ENCODE peak calls at places on chromosomes 13 and 19, in four cellular contexts. K is fibroblast of lung, G is A549, L is lung. B is an unnamed sample.
A peak's percentile ranks its signal among the peaks of the same experiment; 100 is the strongest.

GRCh38 chr19:47280183-47280797 is 5.6 kb downstream of the INAFM1 start:
- DNase-seq in K (no peak), G (peak; percentile 76), L (no peak), B (no peak)

GRCh38 chr19:13103961-13104847 is 1.5 kb upstream of the LYL1 start:
- DNase-seq in K (no peak), G (no peak), L (peak; percentile 60), B (no peak)

GRCh38 chr19:4206818-4207484 is 22.4 kb upstream of the EBI3 start:
- DNase-seq in K (peak; percentile 14), G (peak; percentile 82), L (no peak), B (no peak)

GRCh38 chr19:33270769-33271168 is 31.6 kb downstream of the CEBPA start:
- DNase-seq in K (no peak), G (no peak), L (no peak), B (no peak)

GRCh38 chr19:49114630-49115363 is 627 bp downstream of the LIN7B start:
- DNase-seq in K (peak; percentile 55), G (no peak), L (peak; percentile 64), B (no peak)

GRCh38 chr13:92460479-92460878 is 766.1 kb upstream of the GPC6 start:
- DNase-seq in K (peak; percentile 20), G (no peak), L (no peak), B (no peak)

GRCh38 chr13:109333893-109334651 is 452.3 kb downstream of the IRS2 start:
- DNase-seq in K (no peak), G (no peak), L (no peak), B (no peak)

GRCh38 chr19:794989-795658 is 2.1 kb upstream of the PTBP1 start:
- DNase-seq in K (no peak), G (no peak), L (no peak), B (no peak)

GRCh38 chr19:16325671-16326400 is 1.2 kb downstream of the KLF2 start:
- DNase-seq in K (peak; percentile 33), G (peak; percentile 43), L (peak; percentile 57), B (no peak)

GRCh38 chr19:31314849-31315620 is 34.2 kb downstream of the TSHZ3 start:
- DNase-seq in K (no peak), G (peak; percentile 20), L (no peak), B (no peak)
- H3K27ac ChIP-seq in K (no peak overlapping the region), G (no peak overlapping the region), L (no peak overlapping the region), B (no peak overlapping the region)

DNA sequence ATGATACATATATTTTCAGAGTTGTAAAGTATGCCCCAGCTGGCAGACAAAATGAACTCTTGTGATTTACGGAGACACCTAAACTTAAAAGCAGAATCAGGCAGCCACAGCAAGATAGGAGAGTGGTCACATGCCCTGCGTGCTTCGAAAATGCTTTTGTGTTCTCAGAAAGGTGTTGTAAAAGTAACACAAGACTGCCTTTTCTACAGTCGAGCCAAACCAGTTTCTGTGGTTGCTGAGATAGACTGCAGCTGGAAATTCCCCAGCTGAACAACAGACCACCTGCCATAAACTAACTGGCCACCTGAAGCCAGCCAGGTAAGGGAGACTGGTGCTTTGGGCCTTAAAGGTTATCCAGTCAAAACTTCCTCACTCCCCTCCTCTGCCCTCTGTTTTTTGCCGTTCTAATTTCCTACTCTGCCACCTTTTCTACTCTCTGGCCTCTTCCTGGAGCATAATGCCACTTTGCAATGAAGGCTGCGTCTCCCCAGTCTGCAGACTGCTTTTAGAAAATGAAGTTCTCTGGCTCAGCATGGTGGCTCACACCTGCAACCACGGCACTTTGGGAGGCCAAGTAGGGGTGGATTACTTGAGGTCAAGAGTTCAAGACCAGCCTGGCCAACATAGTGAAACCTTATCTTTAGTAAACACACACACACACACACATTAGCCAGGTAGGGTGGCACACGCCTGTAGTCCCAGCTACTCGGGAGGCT is 381.2 kb upstream of the SLITRK1 start:
- DNase-seq in K (no peak), G (no peak), L (no peak), B (no peak)
- TF ChIP-seq CTCF in K (no peak), G (no peak), L (no peak), B (no peak)

DNA sequence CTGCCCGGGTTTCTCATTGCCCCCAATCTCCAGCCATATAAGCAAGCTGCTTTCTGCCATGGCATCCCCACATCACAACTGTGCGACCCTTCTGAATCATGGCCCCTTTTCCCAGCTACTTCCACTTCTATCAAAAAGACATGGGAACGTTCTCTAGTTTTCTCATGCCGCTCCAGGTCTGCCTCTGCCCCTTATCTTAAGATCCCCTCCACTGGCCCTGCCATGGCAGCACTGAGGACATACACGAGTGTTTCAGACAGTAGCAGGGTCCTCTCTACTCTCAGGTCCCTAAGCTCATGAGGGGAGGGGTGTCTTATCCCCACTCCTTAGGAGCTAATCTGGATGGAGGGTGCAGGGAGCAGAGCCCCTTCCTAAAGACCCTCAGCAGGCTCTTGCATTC is 5.5 kb upstream of the AMER2 start:
- DNase-seq in K (no peak), G (no peak), L (no peak), B (no peak)
- H3K27ac ChIP-seq in K (no peak overlapping the region), G (no peak overlapping the region), L (no peak overlapping the region), B (no peak overlapping the region)

GRCh38 chr13:94984974-94985373 is 272.6 kb upstream of the SOX21 start:
- DNase-seq in K (no peak), G (no peak), L (no peak), B (no peak)

GRCh38 chr13:94987081-94987480 is 274.7 kb upstream of the SOX21 start:
- DNase-seq in K (no peak), G (no peak), L (no peak), B (no peak)

GRCh38 chr13:94992277-94992989 is 280.1 kb upstream of the SOX21 start:
- DNase-seq in K (peak; percentile 21), G (peak; percentile 29), L (no peak), B (no peak)

GRCh38 chr13:94987869-94988268 is 275.5 kb upstream of the SOX21 start:
- DNase-seq in K (no peak), G (no peak), L (no peak), B (no peak)

GRCh38 chr13:94988654-94989053 is 276.3 kb upstream of the SOX21 start:
- DNase-seq in K (no peak), G (peak; percentile 37), L (no peak), B (no peak)
- TF ChIP-seq CTCF in K (no peak), G (no peak), L (no peak), B (peak; percentile 21)

DNA sequence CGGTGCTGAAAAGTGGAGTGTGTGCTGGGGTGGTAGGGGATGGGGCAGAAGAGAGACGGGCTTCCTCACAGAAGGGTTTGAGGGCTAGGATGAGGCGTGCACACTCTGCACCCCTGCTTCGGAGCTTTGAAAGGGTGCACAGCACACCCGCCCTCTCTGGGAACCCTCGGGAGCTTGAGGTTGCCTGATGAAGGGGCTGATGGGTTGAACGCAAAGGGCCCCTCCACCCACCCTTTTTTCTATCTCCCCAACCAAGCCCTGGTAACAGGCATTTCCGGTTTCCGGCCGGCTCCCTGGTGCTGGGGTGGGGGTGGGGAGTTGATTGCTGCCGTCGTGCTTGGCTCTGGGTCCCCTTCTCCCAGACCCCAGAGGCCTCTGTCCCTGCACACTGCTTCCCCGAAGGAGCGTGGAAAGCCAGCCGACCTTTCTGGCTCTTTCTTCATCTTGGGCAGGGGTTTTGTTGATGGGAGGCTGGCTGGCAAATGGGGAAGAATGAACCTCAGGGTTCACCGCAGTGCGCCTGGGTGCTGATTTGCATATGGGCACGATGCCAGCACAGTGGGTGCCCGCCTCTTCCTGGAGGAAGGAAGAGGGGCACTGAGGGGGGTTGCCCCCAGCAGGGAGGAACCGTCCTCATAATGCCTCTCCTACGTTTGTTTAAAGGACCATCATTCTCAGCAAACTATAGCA is 29.0 kb downstream of the VAV1 start:
- DNase-seq in K (peak; percentile 12), G (peak; percentile 87), L (peak; percentile 77), B (peak; percentile 11)
- H3K27ac ChIP-seq in K (no peak overlapping the region), G (peak overlapping the region; percentile 92), L (peak overlapping the region; percentile 54), B (no peak overlapping the region)

GRCh38 chr19:45885556-45886426 is at the start of gene IRF2BP1:
- DNase-seq in K (peak; percentile 91), G (peak; percentile 96), L (peak; percentile 94), B (peak; percentile 80)
- TF ChIP-seq CTCF in K (no peak), G (no peak), L (peak; percentile 10), B (no peak)

GRCh38 chr13:21037656-21038055 is 23.7 kb downstream of the LATS2 start:
- DNase-seq in K (no peak), G (no peak), L (no peak), B (no peak)
- H3K27ac ChIP-seq in K (no peak overlapping the region), G (no peak overlapping the region), L (peak overlapping the region; percentile 4), B (no peak overlapping the region)

GRCh38 chr19:11296264-11296663 is 304 bp downstream of the TSPAN16 start:
- DNase-seq in K (no peak), G (no peak), L (no peak), B (no peak)

GRCh38 chr19:11295180-11295579 is 780 bp upstream of the TSPAN16 start:
- DNase-seq in K (no peak), G (no peak), L (no peak), B (no peak)

GRCh38 chr19:11291991-11292390 is 4.0 kb upstream of the TSPAN16 start:
- DNase-seq in K (no peak), G (no peak), L (no peak), B (no peak)

GRCh38 chr19:11293468-11294389 is 2.2 kb upstream of the TSPAN16 start:
- DNase-seq in K (peak; percentile 86), G (peak; percentile 93), L (peak; percentile 95), B (peak; percentile 73)

GRCh38 chr19:11295665-11296245 is at the start of gene TSPAN16:
- DNase-seq in K (no peak), G (no peak), L (no peak), B (no peak)
- TF ChIP-seq CTCF in K (no peak), G (no peak), L (no peak), B (peak; percentile 18)

GRCh38 chr13:114153485-114154080 is 21.2 kb upstream of the RASA3 start:
- DNase-seq in K (no peak), G (no peak), L (no peak), B (no peak)

GRCh38 chr13:114151565-114152284 is 19.3 kb upstream of the RASA3 start:
- DNase-seq in K (peak; percentile 41), G (no peak), L (no peak), B (peak; percentile 35)

GRCh38 chr13:114151031-114151430 is 18.6 kb upstream of the RASA3 start:
- DNase-seq in K (no peak), G (no peak), L (no peak), B (no peak)

GRCh38 chr13:114152831-114153371 is 20.5 kb upstream of the RASA3 start:
- DNase-seq in K (peak; percentile 27), G (no peak), L (no peak), B (no peak)

GRCh38 chr13:114152285-114152645 is 19.8 kb upstream of the RASA3 start:
- DNase-seq in K (no peak), G (no peak), L (no peak), B (no peak)
- H3K27ac ChIP-seq in K (no peak overlapping the region), G (no peak overlapping the region), L (no peak overlapping the region), B (no peak overlapping the region)